ENCODE peak calls at places on chromosomes 13 and 19, in six cellular contexts. G, R, S, B, Y and N are unnamed samples.

GRCh38 chr13:59584101-59584500 is 579.6 kb downstream of the DIAPH3 start:
- DNase-seq in G (no peak), B (no peak), Y (no peak), R (no peak), S (no peak), N (no peak)

GRCh38 chr13:25112856-25113255 is 16.9 kb downstream of the PABPC3 start:
- DNase-seq in R (no peak), B (no peak), S (no peak), G (no peak), Y (no peak), N (no peak)

GRCh38 chr19:16605552-16605951 is 22.5 kb downstream of the MED26 start:
- DNase-seq in G (peak), B (no peak), S (peak), Y (no peak), R (no peak), N (no peak)

GRCh38 chr13:111371720-111372119 is 51.3 kb downstream of the TEX29 start:
- DNase-seq in R (no peak), Y (no peak), B (no peak), S (no peak), G (no peak), N (no peak)

GRCh38 chr19:48638831-48639381 is 1.7 kb upstream of the DBP start:
- DNase-seq in B (no peak), S (no peak), Y (no peak), G (no peak), R (no peak), N (no peak)

GRCh38 chr13:92739306-92739818 is 487.2 kb upstream of the GPC6 start:
- DNase-seq in Y (no peak), B (no peak), G (no peak), R (no peak), S (no peak), N (no peak)

GRCh38 chr19:14361824-14362223 is 19.4 kb upstream of the ADGRE5 start:
- DNase-seq in Y (peak), B (no peak), G (no peak), R (peak), S (no peak), N (no peak)

GRCh38 chr13:102293723-102294122 is 108.1 kb downstream of the FGF14 start:
- DNase-seq in B (no peak), G (no peak), Y (no peak), S (no peak), R (no peak), N (no peak)

GRCh38 chr13:91702411-91702810 is 304.0 kb downstream of the GPC5 start:
- DNase-seq in B (no peak), G (no peak), R (no peak), Y (no peak), S (no peak), N (no peak)

GRCh38 chr19:7564866-7565265 is 29.3 kb downstream of the PNPLA6 start:
- DNase-seq in Y (no peak), S (no peak), B (no peak), G (no peak), R (no peak), N (no peak)

GRCh38 chr19:16210168-16210567 is 12.5 kb downstream of the AP1M1 start:
- DNase-seq in Y (no peak), S (no peak), R (no peak), B (peak), G (no peak), N (peak)

GRCh38 chr13:73142091-73142490 is 83.3 kb downstream of the KLF5 start:
- DNase-seq in Y (no peak), R (no peak), S (no peak), B (peak), G (peak), N (no peak)

GRCh38 chr13:98224557-98224956 is 47.5 kb upstream of the RNF113B start:
- DNase-seq in Y (no peak), B (no peak), G (no peak), S (no peak), R (no peak), N (no peak)

GRCh38 chr13:77740931-77741586 is 43.6 kb downstream of the SLAIN1 start:
- DNase-seq in B (no peak), R (no peak), Y (no peak), S (no peak), G (no peak), N (no peak)

GRCh38 chr19:33500586-33500985 is 21.0 kb downstream of the PEPD start:
- DNase-seq in G (no peak), Y (no peak), B (no peak), R (no peak), S (no peak), N (no peak)

GRCh38 chr19:43562698-43563241 is 12.6 kb downstream of the XRCC1 start:
- DNase-seq in Y (peak), B (peak), G (peak), S (peak), R (peak), N (no peak)

GRCh38 chr13:34942732-34943674 is 933 bp downstream of the NBEA start:
- DNase-seq in R (peak), Y (no peak), G (peak), S (no peak), B (no peak), N (no peak)

GRCh38 chr13:36142735-36143134 is 11.6 kb upstream of the DCLK1 start:
- DNase-seq in Y (no peak), B (no peak), S (no peak), R (no peak), G (no peak), N (no peak)

GRCh38 chr19:55270172-55270942 is 9.6 kb downstream of the HSPBP1 start:
- DNase-seq in B (no peak), S (no peak), G (no peak), R (no peak), Y (no peak), N (no peak)

GRCh38 chr13:61162636-61163035 is 253.0 kb downstream of the PCDH20 start:
- DNase-seq in S (no peak), R (no peak), G (no peak), Y (no peak), B (no peak), N (no peak)

GRCh38 chr13:102825921-102826706 is 19.7 kb upstream of the ERCC5 start:
- DNase-seq in B (no peak), G (no peak), S (no peak), Y (no peak), R (no peak), N (no peak)

GRCh38 chr13:31797154-31797775 is 57.9 kb downstream of the RXFP2 start:
- DNase-seq in S (no peak), Y (peak), B (no peak), R (no peak), G (no peak), N (no peak)

GRCh38 chr13:32212420-32212819 is 102.7 kb downstream of the ZAR1L start:
- DNase-seq in R (no peak), Y (no peak), B (no peak), S (no peak), G (no peak), N (no peak)

GRCh38 chr13:107005577-107005976 is 437.6 kb upstream of the ARGLU1 start:
- DNase-seq in S (no peak), B (no peak), G (no peak), R (no peak), Y (no peak), N (no peak)

GRCh38 chr19:48194041-48194871 is 23.8 kb downstream of the ZSWIM9 start:
- DNase-seq in B (no peak), R (peak), Y (no peak), G (no peak), S (no peak), N (no peak)

GRCh38 chr13:19607523-19608078 is 25.9 kb upstream of the MPHOSPH8 start:
- DNase-seq in R (no peak), B (no peak), G (no peak), S (no peak), Y (no peak), N (no peak)

GRCh38 chr19:19335408-19336158 is 15.0 kb downstream of the MAU2 start:
- DNase-seq in B (no peak), S (no peak), Y (no peak), G (no peak), R (no peak), N (no peak)

GRCh38 chr13:73365240-73365639 is 306.4 kb downstream of the KLF5 start:
- DNase-seq in R (no peak), G (no peak), S (no peak), Y (no peak), B (peak), N (peak)

GRCh38 chr13:113398963-113399754 is 35.2 kb upstream of the GRTP1 start:
- DNase-seq in G (no peak), Y (no peak), R (no peak), B (no peak), S (no peak), N (no peak)

GRCh38 chr19:13187419-13187818 is 37.2 kb downstream of the IER2 start:
- DNase-seq in G (no peak), Y (no peak), R (no peak), B (no peak), S (no peak), N (no peak)

GRCh38 chr19:45306040-45306439 is 16.6 kb downstream of the CKM start:
- DNase-seq in S (no peak), G (no peak), B (no peak), R (no peak), Y (no peak), N (no peak)

GRCh38 chr19:1648926-1649541 is 3.4 kb downstream of the TCF3 start:
- DNase-seq in S (no peak), Y (peak), R (peak), G (no peak), B (no peak), N (no peak)

GRCh38 chr19:17881701-17882100 is 10.0 kb downstream of the SLC5A5 start:
- DNase-seq in G (no peak), R (no peak), B (no peak), S (no peak), Y (no peak), N (no peak)

GRCh38 chr19:18990128-18990708 is 43.1 kb downstream of the SUGP2 start:
- DNase-seq in S (no peak), R (no peak), Y (no peak), G (no peak), B (no peak), N (no peak)

GRCh38 chr13:92303428-92303827 is 905.0 kb downstream of the GPC5 start:
- DNase-seq in B (no peak), R (no peak), Y (peak), S (no peak), G (no peak), N (no peak)